ENCODE peak calls at places on chromosomes 2 and 18, in nine cellular contexts. R, C, X, W, Z, E, L, Y and I are unnamed samples.

GRCh38 chr2:231321556-231322334 is 73.8 kb upstream of the B3GNT7 start:
- DNase-seq in R (no peak), C (no peak), X (peak), W (no peak), Z (no peak), E (no peak), L (no peak), Y (no peak), I (peak)

GRCh38 chr2:1655461-1655860 is 88.9 kb downstream of the PXDN start:
- DNase-seq in R (no peak), C (no peak), X (no peak), W (no peak), Z (no peak), E (no peak), L (no peak), Y (peak), I (no peak)

GRCh38 chr2:38262514-38262871 is 114.6 kb downstream of the ATL2 start:
- DNase-seq in R (no peak), C (no peak), X (no peak), W (no peak), Z (no peak), E (no peak), L (no peak), Y (no peak), I (no peak)

GRCh38 chr18:68467966-68468365 is 246.9 kb downstream of the TMX3 start:
- DNase-seq in R (no peak), C (no peak), X (no peak), W (no peak), Z (no peak), E (no peak), L (no peak), Y (no peak), I (no peak)

GRCh38 chr2:69817739-69818494 is 11.5 kb upstream of the GMCL1 start:
- DNase-seq in R (no peak), C (no peak), X (no peak), W (peak), Z (no peak), E (no peak), L (no peak), Y (no peak), I (no peak)

GRCh38 chr18:59908790-59909189 is 9.0 kb downstream of the PMAIP1 start:
- DNase-seq in R (no peak), C (peak), X (no peak), W (peak), Z (no peak), E (no peak), L (no peak), Y (peak), I (no peak)

GRCh38 chr2:207265849-207266248 is 100.1 kb upstream of the KLF7 start:
- DNase-seq in R (no peak), C (no peak), X (no peak), W (peak), Z (no peak), E (no peak), L (no peak), Y (peak), I (no peak)

GRCh38 chr2:203914546-203915169 is 21.9 kb upstream of the ICOS start:
- DNase-seq in R (no peak), C (no peak), X (no peak), W (peak), Z (no peak), E (no peak), L (no peak), Y (no peak), I (no peak)

GRCh38 chr2:1648241-1649102 is 95.8 kb downstream of the PXDN start:
- DNase-seq in R (peak), C (no peak), X (no peak), W (no peak), Z (no peak), E (no peak), L (no peak), Y (no peak), I (no peak)

GRCh38 chr2:187177253-187177652 is 270.8 kb downstream of the CALCRL start:
- DNase-seq in R (peak), C (no peak), X (no peak), W (no peak), Z (no peak), E (no peak), L (no peak), Y (no peak), I (no peak)

GRCh38 chr2:189363559-189363958 is 77.7 kb upstream of the WDR75 start:
- DNase-seq in R (no peak), C (peak), X (no peak), W (peak), Z (peak), E (no peak), L (no peak), Y (peak), I (no peak)

GRCh38 chr2:39913648-39914456 is 134.8 kb upstream of the THUMPD2 start:
- DNase-seq in R (no peak), C (peak), X (no peak), W (peak), Z (peak), E (peak), L (peak), Y (peak), I (no peak)

GRCh38 chr18:61635901-61636528 is 256.8 kb downstream of the RNF152 start:
- DNase-seq in R (peak), C (peak), X (no peak), W (peak), Z (peak), E (peak), L (peak), Y (peak), I (peak)

GRCh38 chr2:29209551-29209950 is 94.3 kb downstream of the CLIP4 start:
- DNase-seq in R (no peak), C (no peak), X (no peak), W (no peak), Z (no peak), E (no peak), L (no peak), Y (no peak), I (no peak)

GRCh38 chr2:29213871-29214341 is 98.7 kb downstream of the CLIP4 start:
- DNase-seq in R (no peak), C (peak), X (no peak), W (no peak), Z (no peak), E (no peak), L (no peak), Y (no peak), I (no peak)

GRCh38 chr2:29215739-29216608 is 100.8 kb downstream of the CLIP4 start:
- DNase-seq in R (no peak), C (no peak), X (no peak), W (no peak), Z (no peak), E (no peak), L (no peak), Y (no peak), I (no peak)

GRCh38 chr2:29215073-29215472 is 99.9 kb downstream of the CLIP4 start:
- DNase-seq in R (no peak), C (no peak), X (no peak), W (no peak), Z (no peak), E (no peak), L (no peak), Y (no peak), I (no peak)

GRCh38 chr2:29212009-29212408 is 96.8 kb downstream of the CLIP4 start:
- DNase-seq in R (no peak), C (peak), X (no peak), W (peak), Z (no peak), E (no peak), L (no peak), Y (no peak), I (no peak)
- TF ChIP-seq CTCF in R (no peak), C (no peak), X (no peak), W (peak), Z (no peak), E (no peak), L (no peak), Y (no peak), I (no peak)

DNA sequence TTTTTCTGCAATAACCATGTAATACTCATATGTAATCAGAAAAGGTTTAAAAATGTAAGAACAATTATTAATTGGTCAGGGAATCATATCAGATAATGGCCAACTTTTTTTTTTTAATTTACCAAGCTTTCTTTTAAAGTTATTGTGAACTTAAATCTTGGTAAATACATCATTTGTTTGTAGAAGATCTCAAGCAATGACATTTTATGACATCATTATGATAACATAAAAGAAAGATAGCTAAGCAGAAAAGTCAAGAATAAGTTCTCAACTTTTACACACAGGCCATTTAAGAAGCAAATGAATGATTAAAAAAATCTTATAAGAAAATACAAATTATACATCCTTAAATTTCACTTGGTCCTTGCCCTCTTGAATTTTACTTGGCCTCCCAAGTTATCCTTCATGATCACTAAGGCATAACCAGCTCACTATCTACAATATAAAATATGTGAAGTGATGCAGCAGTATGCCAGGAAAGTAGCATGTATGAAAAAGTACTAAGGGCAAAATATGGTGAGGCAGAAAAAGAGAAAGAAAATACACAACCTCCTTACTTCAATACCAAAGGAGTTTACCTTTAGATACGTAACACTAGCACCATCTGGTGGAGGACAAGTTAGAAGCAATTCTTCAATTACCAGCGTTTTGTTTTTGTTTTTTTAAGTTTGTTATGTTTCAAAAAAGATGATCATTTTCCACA is 116.6 kb downstream of the SRBD1 start:
- DNase-seq in R (no peak), C (peak), X (no peak), W (peak), Z (peak), E (no peak), L (peak), Y (peak), I (no peak)
- TF ChIP-seq CTCF in R (peak), C (peak), X (peak), W (peak), Z (peak), E (peak), L (peak), Y (peak), I (peak)

DNA sequence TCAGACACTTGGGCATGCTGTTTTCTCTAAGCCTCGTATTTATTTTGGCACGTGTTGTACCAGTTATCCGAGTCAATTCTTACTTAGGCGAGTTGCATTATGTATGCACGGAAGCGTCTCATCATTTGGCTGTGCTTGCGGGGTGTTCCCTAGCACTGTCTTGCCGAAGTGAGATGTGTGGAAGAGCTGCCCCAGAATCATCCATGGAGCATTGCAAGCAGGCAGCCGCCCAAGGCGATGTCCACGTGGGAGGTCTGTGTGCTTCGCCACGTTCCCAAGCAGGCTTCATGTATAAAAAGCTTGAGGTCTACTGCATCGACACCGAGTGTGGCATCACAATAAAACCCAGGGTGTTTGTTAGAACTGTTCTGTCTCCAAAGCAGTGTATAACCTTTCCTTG is 849.8 kb downstream of the DCDC2C start:
- DNase-seq in R (no peak), C (no peak), X (no peak), W (no peak), Z (no peak), E (no peak), L (no peak), Y (no peak), I (no peak)
- TF ChIP-seq CTCF in R (no peak), C (no peak), X (no peak), W (no peak), Z (no peak), E (no peak), L (no peak), Y (no peak), I (no peak)

GRCh38 chr2:17573085-17573805 is 32.7 kb downstream of the VSNL1 start:
- DNase-seq in R (no peak), C (peak), X (no peak), W (peak), Z (peak), E (no peak), L (no peak), Y (peak), I (no peak)
- TF ChIP-seq CTCF in R (no peak), C (no peak), X (peak), W (peak), Z (no peak), E (no peak), L (no peak), Y (no peak), I (peak)

DNA sequence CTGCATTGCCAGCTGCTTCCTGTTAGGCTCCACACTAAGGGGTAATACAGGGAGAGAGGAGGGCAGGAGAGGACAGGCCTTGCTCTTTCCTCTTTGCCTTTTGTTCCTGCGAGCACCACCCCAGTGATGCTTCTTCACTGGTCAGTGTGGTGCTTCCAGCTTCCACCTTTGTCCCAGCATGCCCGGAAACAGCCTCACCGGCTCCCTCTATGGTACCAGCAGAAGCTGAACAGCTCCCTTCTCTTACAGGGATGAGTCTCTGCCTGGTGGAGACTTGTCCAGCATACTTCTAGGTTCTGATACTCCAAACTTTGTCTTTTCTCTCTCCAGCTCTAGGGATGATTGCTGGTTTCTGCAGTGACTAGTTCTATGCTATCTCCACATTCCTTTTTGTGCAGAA is 413.3 kb downstream of the TSN start:
- DNase-seq in R (no peak), C (no peak), X (no peak), W (no peak), Z (peak), E (no peak), L (no peak), Y (no peak), I (no peak)
- TF ChIP-seq CTCF in R (no peak), C (no peak), X (no peak), W (no peak), Z (no peak), E (no peak), L (no peak), Y (no peak), I (no peak)